ENCODE peak calls at places on chromosome 14, in eight cellular contexts. One of them, this sample, is unnamed.
A peak's percentile ranks its signal among the peaks of the same experiment; 100 is the strongest.

GRCh38 chr14:60178164-60178563 is 13.0 kb upstream of the DHRS7 start:
- DNase-seq in IMR-90: no peak
- DNase-seq in endothelial cell of umbilical vein: no peak
- DNase-seq in uterus: no peak
- DNase-seq in H54: no peak
- DNase-seq in adrenal gland: no peak
- DNase-seq in A549: no peak
- DNase-seq in spleen: no peak
- DNase-seq in this sample: no peak

GRCh38 chr14:104244221-104245011 is 106.0 kb downstream of the KIF26A start:
- DNase-seq in uterus: no peak
- DNase-seq in endothelial cell of umbilical vein: no peak
- DNase-seq in A549: no peak
- DNase-seq in spleen: peak; percentile 37
- DNase-seq in H54: no peak
- DNase-seq in adrenal gland: peak; percentile 12
- DNase-seq in IMR-90: no peak
- DNase-seq in this sample: no peak

GRCh38 chr14:33357225-33358010 is 418.7 kb downstream of the NPAS3 start:
- DNase-seq in A549: no peak
- DNase-seq in IMR-90: no peak
- DNase-seq in H54: no peak
- DNase-seq in endothelial cell of umbilical vein: no peak
- DNase-seq in uterus: no peak
- DNase-seq in spleen: no peak
- DNase-seq in adrenal gland: no peak
- DNase-seq in this sample: no peak

GRCh38 chr14:96579358-96579757 is 77.2 kb downstream of the PAPOLA start:
- DNase-seq in H54: no peak
- DNase-seq in A549: no peak
- DNase-seq in spleen: no peak
- DNase-seq in endothelial cell of umbilical vein: no peak
- DNase-seq in adrenal gland: no peak
- DNase-seq in uterus: no peak
- DNase-seq in IMR-90: no peak
- DNase-seq in this sample: no peak

GRCh38 chr14:74663884-74664283 is 49.0 kb downstream of the AREL1 start:
- DNase-seq in uterus: no peak
- DNase-seq in adrenal gland: no peak
- DNase-seq in H54: no peak
- DNase-seq in IMR-90: no peak
- DNase-seq in spleen: no peak
- DNase-seq in endothelial cell of umbilical vein: no peak
- DNase-seq in A549: no peak
- DNase-seq in this sample: peak; percentile 98

GRCh38 chr14:57391609-57392195 is 1.3 kb downstream of the NAA30 start:
- DNase-seq in IMR-90: peak; percentile 8
- DNase-seq in A549: no peak
- DNase-seq in uterus: no peak
- DNase-seq in endothelial cell of umbilical vein: peak; percentile 47
- DNase-seq in spleen: no peak
- DNase-seq in H54: no peak
- DNase-seq in adrenal gland: no peak
- DNase-seq in this sample: no peak

GRCh38 chr14:105862581-105863239 is 336.3 kb downstream of the TMEM121 start:
- DNase-seq in spleen: peak; percentile 76
- DNase-seq in IMR-90: no peak
- DNase-seq in endothelial cell of umbilical vein: no peak
- DNase-seq in H54: no peak
- DNase-seq in A549: no peak
- DNase-seq in adrenal gland: no peak
- DNase-seq in uterus: no peak
- DNase-seq in this sample: no peak

GRCh38 chr14:73731111-73731510 is 16.9 kb upstream of the PNMA1 start:
- DNase-seq in A549: no peak
- DNase-seq in IMR-90: no peak
- DNase-seq in H54: no peak
- DNase-seq in uterus: no peak
- DNase-seq in endothelial cell of umbilical vein: no peak
- DNase-seq in adrenal gland: peak; percentile 48
- DNase-seq in spleen: no peak
- DNase-seq in this sample: no peak

GRCh38 chr14:76928301-76928700 is 100.2 kb downstream of the IRF2BPL start:
- DNase-seq in H54: no peak
- DNase-seq in A549: no peak
- DNase-seq in spleen: no peak
- DNase-seq in IMR-90: no peak
- DNase-seq in uterus: no peak
- DNase-seq in adrenal gland: peak; percentile 50
- DNase-seq in endothelial cell of umbilical vein: no peak
- DNase-seq in this sample: no peak

GRCh38 chr14:70567791-70568190 is 32.7 kb downstream of the MED6 start:
- DNase-seq in spleen: no peak
- DNase-seq in IMR-90: peak; percentile 39
- DNase-seq in A549: peak; percentile 46
- DNase-seq in H54: no peak
- DNase-seq in endothelial cell of umbilical vein: peak; percentile 51
- DNase-seq in adrenal gland: no peak
- DNase-seq in uterus: no peak
- DNase-seq in this sample: no peak

GRCh38 chr14:68823434-68824206 is 30.8 kb upstream of the ZFP36L1 start:
- DNase-seq in uterus: no peak
- DNase-seq in IMR-90: no peak
- DNase-seq in H54: no peak
- DNase-seq in endothelial cell of umbilical vein: no peak
- DNase-seq in adrenal gland: no peak
- DNase-seq in spleen: no peak
- DNase-seq in A549: no peak
- DNase-seq in this sample: no peak
- TF ChIP-seq POLR2A in uterus: no peak
- TF ChIP-seq POLR2A in IMR-90: no peak
- TF ChIP-seq POLR2A in H54: no peak
- TF ChIP-seq POLR2A in endothelial cell of umbilical vein: no peak
- TF ChIP-seq POLR2A in adrenal gland: no peak
- TF ChIP-seq POLR2A in spleen: no peak
- TF ChIP-seq POLR2A in A549: no peak
- TF ChIP-seq POLR2A in this sample: no peak

GRCh38 chr14:92748259-92749016 is at the start of gene LGMN:
- DNase-seq in endothelial cell of umbilical vein: peak; percentile 97
- DNase-seq in H54: peak; percentile 94
- DNase-seq in adrenal gland: peak; percentile 97
- DNase-seq in spleen: peak; percentile 95
- DNase-seq in A549: peak; percentile 94
- DNase-seq in uterus: peak; percentile 95
- DNase-seq in IMR-90: peak; percentile 88
- DNase-seq in this sample: peak; percentile 98
- TF ChIP-seq POLR2A in endothelial cell of umbilical vein: peak; percentile 94
- TF ChIP-seq POLR2A in H54: peak; percentile 94
- TF ChIP-seq POLR2A in adrenal gland: peak; percentile 99
- TF ChIP-seq POLR2A in spleen: peak; percentile 85
- TF ChIP-seq POLR2A in A549: peak; percentile 97
- TF ChIP-seq POLR2A in uterus: peak; percentile 99
- TF ChIP-seq POLR2A in IMR-90: peak; percentile 89
- TF ChIP-seq POLR2A in this sample: peak; percentile 99

DNA sequence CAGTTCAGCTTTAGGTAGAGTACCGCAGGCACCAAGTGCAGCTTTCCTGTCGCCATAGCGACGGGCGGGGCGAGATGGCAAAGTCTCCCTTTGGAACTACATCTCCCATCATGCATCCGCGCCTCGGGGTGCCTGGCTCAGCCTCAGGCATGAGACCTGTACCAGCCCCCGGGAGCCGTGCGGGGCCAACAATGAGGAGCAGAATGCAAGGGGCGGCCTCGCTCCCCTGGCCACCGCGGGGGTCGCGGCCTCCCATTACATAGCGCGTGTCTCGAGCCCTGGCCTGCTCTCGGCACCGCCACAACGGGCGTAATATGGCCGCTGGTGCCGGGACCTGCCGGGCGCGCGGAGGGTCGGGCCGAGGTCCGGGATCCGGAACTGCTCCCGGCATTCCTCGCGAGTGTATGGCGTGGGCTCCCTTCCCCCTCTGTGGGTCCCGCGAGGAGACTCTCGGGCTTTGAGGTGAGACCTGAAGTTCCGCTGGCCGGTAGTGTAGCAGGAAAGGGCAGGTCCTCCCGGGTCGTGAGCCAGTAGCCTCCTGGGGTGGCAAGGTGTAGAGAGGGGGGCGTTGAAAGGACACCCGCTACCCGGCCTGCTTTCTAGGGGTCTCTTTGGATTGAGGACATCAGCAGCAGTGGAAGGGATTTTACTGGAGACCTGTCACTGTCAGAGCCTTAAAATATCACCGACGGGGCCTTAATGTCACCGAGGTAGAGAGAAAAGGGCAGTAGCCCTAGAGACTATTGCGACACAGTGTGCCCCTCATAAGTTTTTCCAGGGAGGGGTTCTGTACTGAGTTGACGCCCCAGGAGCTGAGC is at the start of gene THTPA:
- DNase-seq in H54: peak; percentile 84
- DNase-seq in spleen: peak; percentile 99
- DNase-seq in IMR-90: peak; percentile 83
- DNase-seq in A549: peak; percentile 91
- DNase-seq in endothelial cell of umbilical vein: peak; percentile 91
- DNase-seq in adrenal gland: peak; percentile 96
- DNase-seq in uterus: peak; percentile 90
- DNase-seq in this sample: peak; percentile 81
- TF ChIP-seq POLR2A in H54: peak; percentile 57
- TF ChIP-seq POLR2A in spleen: no peak
- TF ChIP-seq POLR2A in IMR-90: peak; percentile 69
- TF ChIP-seq POLR2A in A549: peak; percentile 75
- TF ChIP-seq POLR2A in endothelial cell of umbilical vein: peak; percentile 74
- TF ChIP-seq POLR2A in adrenal gland: peak; percentile 67
- TF ChIP-seq POLR2A in uterus: no peak
- TF ChIP-seq POLR2A in this sample: no peak

GRCh38 chr14:21205026-21205677 is 49.3 kb upstream of the OR5AU1 start:
- DNase-seq in A549: no peak
- DNase-seq in IMR-90: no peak
- DNase-seq in endothelial cell of umbilical vein: no peak
- DNase-seq in spleen: no peak
- DNase-seq in adrenal gland: no peak
- DNase-seq in H54: no peak
- DNase-seq in uterus: no peak
- DNase-seq in this sample: no peak
- TF ChIP-seq POLR2A in A549: no peak
- TF ChIP-seq POLR2A in IMR-90: no peak
- TF ChIP-seq POLR2A in endothelial cell of umbilical vein: no peak
- TF ChIP-seq POLR2A in spleen: no peak
- TF ChIP-seq POLR2A in adrenal gland: no peak
- TF ChIP-seq POLR2A in H54: no peak
- TF ChIP-seq POLR2A in uterus: no peak
- TF ChIP-seq POLR2A in this sample: no peak

DNA sequence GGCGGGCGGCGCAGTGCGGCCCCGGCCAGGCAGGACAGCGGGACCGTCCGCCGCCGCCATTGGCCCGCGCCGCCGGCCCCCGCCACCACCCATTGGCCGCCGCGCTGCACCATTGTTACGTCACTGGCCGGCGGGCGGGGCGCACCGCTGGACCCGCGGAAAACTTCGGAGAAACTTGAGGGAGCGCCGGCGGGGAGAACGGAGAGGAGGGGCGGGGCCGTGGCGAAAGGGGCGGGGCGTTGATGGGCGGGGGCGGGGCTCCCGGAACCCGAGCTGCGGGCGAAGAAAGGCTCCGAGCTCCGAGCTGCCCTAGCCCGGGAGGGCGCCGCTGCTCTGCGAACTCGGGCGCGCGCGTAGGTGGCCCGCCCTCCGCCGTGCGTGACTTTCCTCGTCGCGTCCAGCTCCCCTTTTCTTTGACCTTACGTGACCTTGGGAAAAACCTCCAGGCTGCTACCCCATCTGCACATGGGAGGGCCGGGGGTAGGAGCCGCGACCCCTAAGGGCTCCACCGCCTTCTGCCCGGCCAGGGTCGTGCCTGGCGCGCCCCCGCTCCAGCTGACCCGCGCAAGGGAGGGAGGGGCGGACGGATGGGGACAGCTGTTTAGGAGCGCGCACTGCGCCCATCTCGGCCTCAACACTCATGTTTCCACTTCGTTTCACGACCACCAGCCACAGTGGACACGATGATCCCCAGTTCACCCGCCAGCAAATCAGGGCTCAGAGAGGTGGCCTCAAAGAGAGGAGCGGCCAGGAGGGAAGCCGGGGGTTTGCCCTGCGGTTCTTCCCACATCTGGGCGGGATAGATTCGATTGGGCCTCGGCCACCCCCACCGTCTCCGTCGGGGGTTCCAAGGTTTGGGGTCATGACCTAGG is at the start of gene ANKRD9:
- DNase-seq in H54: peak; percentile 96
- DNase-seq in A549: peak; percentile 93
- DNase-seq in adrenal gland: peak; percentile 97
- DNase-seq in endothelial cell of umbilical vein: peak; percentile 94
- DNase-seq in uterus: peak; percentile 95
- DNase-seq in spleen: peak; percentile 95
- DNase-seq in IMR-90: peak; percentile 89
- DNase-seq in this sample: peak; percentile 93
- TF ChIP-seq POLR2A in H54: peak; percentile 16
- TF ChIP-seq POLR2A in A549: peak; percentile 31
- TF ChIP-seq POLR2A in adrenal gland: peak; percentile 47
- TF ChIP-seq POLR2A in endothelial cell of umbilical vein: no peak
- TF ChIP-seq POLR2A in uterus: no peak
- TF ChIP-seq POLR2A in spleen: no peak
- TF ChIP-seq POLR2A in IMR-90: no peak
- TF ChIP-seq POLR2A in this sample: peak; percentile 81

GRCh38 chr14:99363051-99363450 is 91.1 kb upstream of the BCL11B start:
- DNase-seq in A549: no peak
- DNase-seq in uterus: no peak
- DNase-seq in H54: no peak
- DNase-seq in spleen: no peak
- DNase-seq in adrenal gland: no peak
- DNase-seq in endothelial cell of umbilical vein: no peak
- DNase-seq in IMR-90: no peak
- DNase-seq in this sample: no peak

GRCh38 chr14:99359906-99360305 is 87.9 kb upstream of the BCL11B start:
- DNase-seq in uterus: no peak
- DNase-seq in IMR-90: no peak
- DNase-seq in A549: no peak
- DNase-seq in endothelial cell of umbilical vein: no peak
- DNase-seq in spleen: no peak
- DNase-seq in H54: no peak
- DNase-seq in adrenal gland: no peak
- DNase-seq in this sample: no peak

GRCh38 chr14:99361596-99362220 is 89.7 kb upstream of the BCL11B start:
- DNase-seq in adrenal gland: no peak
- DNase-seq in A549: no peak
- DNase-seq in spleen: no peak
- DNase-seq in IMR-90: no peak
- DNase-seq in uterus: no peak
- DNase-seq in endothelial cell of umbilical vein: no peak
- DNase-seq in H54: no peak
- DNase-seq in this sample: no peak

GRCh38 chr14:99363616-99364290 is 91.8 kb upstream of the BCL11B start:
- DNase-seq in spleen: peak; percentile 36
- DNase-seq in adrenal gland: no peak
- DNase-seq in endothelial cell of umbilical vein: no peak
- DNase-seq in H54: no peak
- DNase-seq in IMR-90: no peak
- DNase-seq in A549: no peak
- DNase-seq in uterus: no peak
- DNase-seq in this sample: no peak

GRCh38 chr14:99360774-99361595 is 89.0 kb upstream of the BCL11B start:
- DNase-seq in spleen: no peak
- DNase-seq in endothelial cell of umbilical vein: no peak
- DNase-seq in uterus: no peak
- DNase-seq in adrenal gland: no peak
- DNase-seq in IMR-90: no peak
- DNase-seq in A549: peak; percentile 42
- DNase-seq in H54: no peak
- DNase-seq in this sample: no peak
- TF ChIP-seq POLR2A in spleen: no peak
- TF ChIP-seq POLR2A in endothelial cell of umbilical vein: no peak
- TF ChIP-seq POLR2A in uterus: no peak
- TF ChIP-seq POLR2A in adrenal gland: no peak
- TF ChIP-seq POLR2A in IMR-90: no peak
- TF ChIP-seq POLR2A in A549: no peak
- TF ChIP-seq POLR2A in H54: no peak
- TF ChIP-seq POLR2A in this sample: no peak

This sample was measured in gastrocnemius medialis.